ENCODE peak calls at places on chromosome X, in eight cellular contexts. One of them, this sample, is unnamed.

GRCh38 chrX:40096395-40097091 is 1.2 kb downstream of the BCOR start:
- DNase-seq in DMS153: no peak
- DNase-seq in activated CD8-positive, alpha-beta memory T cell treated with anti-CD3 and anti-CD28 coated beads for 4 hours: peak
- DNase-seq in posterior cingulate gyrus: no peak
- DNase-seq in activated CD4-positive, alpha-beta T cell treated with anti-CD3 and anti-CD28 coated beads, Interleukin-2, amount 50 U/mL, for 1 hour: peak
- DNase-seq in M059J: peak
- DNase-seq in IMR-90: peak
- DNase-seq in tibial nerve: no peak
- DNase-seq in this sample: peak

GRCh38 chrX:45699158-45699557 is 498.5 kb upstream of the DIPK2B start:
- DNase-seq in IMR-90: peak
- DNase-seq in posterior cingulate gyrus: no peak
- DNase-seq in activated CD8-positive, alpha-beta memory T cell treated with anti-CD3 and anti-CD28 coated beads for 4 hours: no peak
- DNase-seq in activated CD4-positive, alpha-beta T cell treated with anti-CD3 and anti-CD28 coated beads, Interleukin-2, amount 50 U/mL, for 1 hour: no peak
- DNase-seq in tibial nerve: no peak
- DNase-seq in DMS153: no peak
- DNase-seq in M059J: peak
- DNase-seq in this sample: no peak

GRCh38 chrX:145609951-145610511 is 207.6 kb upstream of the SLITRK2 start:
- DNase-seq in M059J: peak
- DNase-seq in posterior cingulate gyrus: no peak
- DNase-seq in DMS153: no peak
- DNase-seq in activated CD8-positive, alpha-beta memory T cell treated with anti-CD3 and anti-CD28 coated beads for 4 hours: no peak
- DNase-seq in activated CD4-positive, alpha-beta T cell treated with anti-CD3 and anti-CD28 coated beads, Interleukin-2, amount 50 U/mL, for 1 hour: no peak
- DNase-seq in IMR-90: peak
- DNase-seq in tibial nerve: no peak
- DNase-seq in this sample: no peak

GRCh38 chrX:113929004-113929403 is 654.9 kb upstream of the HTR2C start:
- DNase-seq in DMS153: peak
- DNase-seq in M059J: peak
- DNase-seq in IMR-90: peak
- DNase-seq in activated CD8-positive, alpha-beta memory T cell treated with anti-CD3 and anti-CD28 coated beads for 4 hours: no peak
- DNase-seq in posterior cingulate gyrus: no peak
- DNase-seq in tibial nerve: no peak
- DNase-seq in activated CD4-positive, alpha-beta T cell treated with anti-CD3 and anti-CD28 coated beads, Interleukin-2, amount 50 U/mL, for 1 hour: no peak
- DNase-seq in this sample: peak

GRCh38 chrX:68842781-68843581 is 14.2 kb downstream of the EFNB1 start:
- DNase-seq in posterior cingulate gyrus: no peak
- DNase-seq in activated CD8-positive, alpha-beta memory T cell treated with anti-CD3 and anti-CD28 coated beads for 4 hours: no peak
- DNase-seq in DMS153: no peak
- DNase-seq in M059J: peak
- DNase-seq in activated CD4-positive, alpha-beta T cell treated with anti-CD3 and anti-CD28 coated beads, Interleukin-2, amount 50 U/mL, for 1 hour: no peak
- DNase-seq in tibial nerve: no peak
- DNase-seq in IMR-90: peak
- DNase-seq in this sample: no peak

GRCh38 chrX:151386838-151387459 is 10.1 kb upstream of the VMA21 start:
- DNase-seq in activated CD4-positive, alpha-beta T cell treated with anti-CD3 and anti-CD28 coated beads, Interleukin-2, amount 50 U/mL, for 1 hour: no peak
- DNase-seq in tibial nerve: no peak
- DNase-seq in IMR-90: peak
- DNase-seq in M059J: no peak
- DNase-seq in DMS153: no peak
- DNase-seq in activated CD8-positive, alpha-beta memory T cell treated with anti-CD3 and anti-CD28 coated beads for 4 hours: no peak
- DNase-seq in posterior cingulate gyrus: no peak
- DNase-seq in this sample: no peak

GRCh38 chrX:121322159-121322558 is 274.7 kb downstream of the GLUD2 start:
- DNase-seq in DMS153: no peak
- DNase-seq in IMR-90: no peak
- DNase-seq in activated CD4-positive, alpha-beta T cell treated with anti-CD3 and anti-CD28 coated beads, Interleukin-2, amount 50 U/mL, for 1 hour: no peak
- DNase-seq in posterior cingulate gyrus: no peak
- DNase-seq in activated CD8-positive, alpha-beta memory T cell treated with anti-CD3 and anti-CD28 coated beads for 4 hours: no peak
- DNase-seq in M059J: no peak
- DNase-seq in tibial nerve: no peak
- DNase-seq in this sample: no peak

GRCh38 chrX:64427787-64428186 is 32.5 kb upstream of the MTMR8 start:
- DNase-seq in posterior cingulate gyrus: no peak
- DNase-seq in M059J: no peak
- DNase-seq in IMR-90: no peak
- DNase-seq in DMS153: no peak
- DNase-seq in activated CD4-positive, alpha-beta T cell treated with anti-CD3 and anti-CD28 coated beads, Interleukin-2, amount 50 U/mL, for 1 hour: no peak
- DNase-seq in tibial nerve: no peak
- DNase-seq in activated CD8-positive, alpha-beta memory T cell treated with anti-CD3 and anti-CD28 coated beads for 4 hours: no peak
- DNase-seq in this sample: no peak

GRCh38 chrX:151899622-151900021 is 13.1 kb upstream of the MAGEA4 start:
- DNase-seq in DMS153: no peak
- DNase-seq in M059J: peak
- DNase-seq in posterior cingulate gyrus: no peak
- DNase-seq in tibial nerve: no peak
- DNase-seq in IMR-90: peak
- DNase-seq in activated CD4-positive, alpha-beta T cell treated with anti-CD3 and anti-CD28 coated beads, Interleukin-2, amount 50 U/mL, for 1 hour: no peak
- DNase-seq in activated CD8-positive, alpha-beta memory T cell treated with anti-CD3 and anti-CD28 coated beads for 4 hours: no peak
- DNase-seq in this sample: no peak

GRCh38 chrX:38948046-38948445 is 146.8 kb downstream of the MID1IP1 start:
- DNase-seq in posterior cingulate gyrus: no peak
- DNase-seq in tibial nerve: no peak
- DNase-seq in activated CD8-positive, alpha-beta memory T cell treated with anti-CD3 and anti-CD28 coated beads for 4 hours: no peak
- DNase-seq in activated CD4-positive, alpha-beta T cell treated with anti-CD3 and anti-CD28 coated beads, Interleukin-2, amount 50 U/mL, for 1 hour: no peak
- DNase-seq in DMS153: no peak
- DNase-seq in IMR-90: no peak
- DNase-seq in M059J: no peak
- DNase-seq in this sample: no peak

GRCh38 chrX:131649741-131650140 is 105.9 kb downstream of the OR13H1 start:
- DNase-seq in activated CD8-positive, alpha-beta memory T cell treated with anti-CD3 and anti-CD28 coated beads for 4 hours: no peak
- DNase-seq in IMR-90: no peak
- DNase-seq in activated CD4-positive, alpha-beta T cell treated with anti-CD3 and anti-CD28 coated beads, Interleukin-2, amount 50 U/mL, for 1 hour: no peak
- DNase-seq in posterior cingulate gyrus: no peak
- DNase-seq in M059J: peak
- DNase-seq in DMS153: no peak
- DNase-seq in tibial nerve: no peak
- DNase-seq in this sample: no peak

GRCh38 chrX:111095974-111096870 is at the start of gene PAK3:
- DNase-seq in M059J: peak
- DNase-seq in tibial nerve: peak
- DNase-seq in activated CD8-positive, alpha-beta memory T cell treated with anti-CD3 and anti-CD28 coated beads for 4 hours: no peak
- DNase-seq in activated CD4-positive, alpha-beta T cell treated with anti-CD3 and anti-CD28 coated beads, Interleukin-2, amount 50 U/mL, for 1 hour: peak
- DNase-seq in DMS153: no peak
- DNase-seq in IMR-90: peak
- DNase-seq in posterior cingulate gyrus: no peak
- DNase-seq in this sample: peak

GRCh38 chrX:34147345-34147744 is 15.2 kb upstream of the FAM47A start:
- DNase-seq in activated CD8-positive, alpha-beta memory T cell treated with anti-CD3 and anti-CD28 coated beads for 4 hours: no peak
- DNase-seq in tibial nerve: no peak
- DNase-seq in DMS153: no peak
- DNase-seq in activated CD4-positive, alpha-beta T cell treated with anti-CD3 and anti-CD28 coated beads, Interleukin-2, amount 50 U/mL, for 1 hour: no peak
- DNase-seq in IMR-90: no peak
- DNase-seq in M059J: no peak
- DNase-seq in posterior cingulate gyrus: no peak
- DNase-seq in this sample: no peak

GRCh38 chrX:96538104-96538725 is 146.4 kb upstream of the DIAPH2 start:
- DNase-seq in M059J: peak
- DNase-seq in posterior cingulate gyrus: no peak
- DNase-seq in activated CD8-positive, alpha-beta memory T cell treated with anti-CD3 and anti-CD28 coated beads for 4 hours: no peak
- DNase-seq in activated CD4-positive, alpha-beta T cell treated with anti-CD3 and anti-CD28 coated beads, Interleukin-2, amount 50 U/mL, for 1 hour: no peak
- DNase-seq in tibial nerve: no peak
- DNase-seq in DMS153: no peak
- DNase-seq in IMR-90: no peak
- DNase-seq in this sample: no peak

GRCh38 chrX:24846551-24847170 is 152.9 kb downstream of the POLA1 start:
- DNase-seq in DMS153: no peak
- DNase-seq in activated CD8-positive, alpha-beta memory T cell treated with anti-CD3 and anti-CD28 coated beads for 4 hours: no peak
- DNase-seq in M059J: no peak
- DNase-seq in activated CD4-positive, alpha-beta T cell treated with anti-CD3 and anti-CD28 coated beads, Interleukin-2, amount 50 U/mL, for 1 hour: no peak
- DNase-seq in posterior cingulate gyrus: no peak
- DNase-seq in IMR-90: peak
- DNase-seq in tibial nerve: peak
- DNase-seq in this sample: no peak

GRCh38 chrX:46582964-46583363 is 9.4 kb downstream of the CHST7 start:
- DNase-seq in activated CD8-positive, alpha-beta memory T cell treated with anti-CD3 and anti-CD28 coated beads for 4 hours: no peak
- DNase-seq in IMR-90: peak
- DNase-seq in M059J: peak
- DNase-seq in tibial nerve: peak
- DNase-seq in posterior cingulate gyrus: no peak
- DNase-seq in activated CD4-positive, alpha-beta T cell treated with anti-CD3 and anti-CD28 coated beads, Interleukin-2, amount 50 U/mL, for 1 hour: no peak
- DNase-seq in DMS153: no peak
- DNase-seq in this sample: no peak

GRCh38 chrX:134294548-134294947 is 57.6 kb downstream of the CCDC160 start:
- DNase-seq in M059J: peak
- DNase-seq in DMS153: no peak
- DNase-seq in tibial nerve: no peak
- DNase-seq in IMR-90: peak
- DNase-seq in posterior cingulate gyrus: no peak
- DNase-seq in activated CD8-positive, alpha-beta memory T cell treated with anti-CD3 and anti-CD28 coated beads for 4 hours: no peak
- DNase-seq in activated CD4-positive, alpha-beta T cell treated with anti-CD3 and anti-CD28 coated beads, Interleukin-2, amount 50 U/mL, for 1 hour: no peak
- DNase-seq in this sample: no peak

This sample was measured in adrenal gland.